ENCODE peak calls at places on chromosomes 16 and 17, in ten cellular contexts. G, I, C, P, A, N, Z, Y, W and T are unnamed samples.

GRCh38 chr17:17153071-17153470 is 53.1 kb downstream of the PLD6 start:
- DNase-seq in G (no peak), I (no peak), C (no peak), P (no peak), A (no peak), N (peak; percentile 54), Z (no peak), Y (no peak), W (no peak), T (no peak)

GRCh38 chr16:17470002-17470870 is 524 bp downstream of the XYLT1 start:
- DNase-seq in G (no peak), I (peak; percentile 57), C (no peak), P (peak; percentile 80), A (no peak), N (peak; percentile 89), Z (no peak), Y (peak; percentile 29), W (no peak), T (no peak)

GRCh38 chr16:24834459-24835335 is 11.1 kb upstream of the SLC5A11 start:
- DNase-seq in G (peak; percentile 53), I (no peak), C (no peak), P (no peak), A (peak; percentile 76), N (peak; percentile 68), Z (no peak), Y (peak; percentile 73), W (no peak), T (no peak)

GRCh38 chr16:89071686-89072182 is 21.9 kb upstream of the ACSF3 start:
- DNase-seq in G (no peak), I (no peak), C (no peak), P (peak; percentile 29), A (no peak), N (no peak), Z (no peak), Y (peak; percentile 65), W (no peak), T (no peak)

GRCh38 chr17:8847891-8848290 is 19.6 kb downstream of the PIK3R6 start:
- DNase-seq in G (no peak), I (no peak), C (no peak), P (no peak), A (no peak), N (no peak), Z (no peak), Y (no peak), W (no peak), T (no peak)

GRCh38 chr17:48578616-48579560 is 738 bp upstream of the HOXB4 start:
- DNase-seq in G (no peak), I (no peak), C (no peak), P (no peak), A (no peak), N (no peak), Z (no peak), Y (no peak), W (no peak), T (no peak)

GRCh38 chr16:57516176-57516725 is 20.1 kb downstream of the CCDC102A start:
- DNase-seq in G (no peak), I (no peak), C (no peak), P (no peak), A (no peak), N (peak; percentile 66), Z (no peak), Y (no peak), W (no peak), T (no peak)

GRCh38 chr17:70017112-70017511 is 57.9 kb upstream of the KCNJ16 start:
- DNase-seq in G (no peak), I (no peak), C (no peak), P (no peak), A (no peak), N (no peak), Z (no peak), Y (no peak), W (no peak), T (no peak)

GRCh38 chr16:81646561-81646960 is 132.5 kb upstream of the PLCG2 start:
- DNase-seq in G (no peak), I (no peak), C (no peak), P (no peak), A (no peak), N (no peak), Z (no peak), Y (no peak), W (no peak), T (no peak)

GRCh38 chr16:48082516-48082915 is 73.3 kb downstream of the ABCC12 start:
- DNase-seq in G (peak; percentile 12), I (no peak), C (no peak), P (no peak), A (no peak), N (peak; percentile 74), Z (no peak), Y (no peak), W (no peak), T (no peak)

GRCh38 chr16:50719401-50720337 is 22.2 kb upstream of the CYLD start:
- DNase-seq in G (no peak), I (no peak), C (no peak), P (no peak), A (no peak), N (no peak), Z (no peak), Y (peak; percentile 70), W (peak; percentile 45), T (no peak)
- TF ChIP-seq CTCF in G (no peak), I (no peak), C (no peak), P (no peak), A (no peak), N (no peak), Z (no peak), Y (no peak), W (no peak), T (no peak)

GRCh38 chr16:84726670-84727467 is 27.1 kb downstream of the USP10 start:
- DNase-seq in G (no peak), I (no peak), C (peak; percentile 72), P (no peak), A (no peak), N (no peak), Z (no peak), Y (no peak), W (peak; percentile 39), T (peak; percentile 68)
- H3K4me1 ChIP-seq in G (peaks cover 39% of the 10 kb centered on the region), I (peaks cover 9% of the 10 kb centered on the region), C (peaks cover 47% of the 10 kb centered on the region), P (peaks cover 33% of the 10 kb centered on the region), A (peaks cover 76% of the 10 kb centered on the region), N (peaks cover 33% of the 10 kb centered on the region), Z (peaks cover 68% of the 10 kb centered on the region), Y (peaks cover 57% of the 10 kb centered on the region), W (peaks cover 33% of the 10 kb centered on the region), T (peaks cover 47% of the 10 kb centered on the region)

GRCh38 chr17:76557368-76558209 is 17.7 kb downstream of the PRCD start:
- DNase-seq in G (peak; percentile 98), I (peak; percentile 95), C (peak; percentile 82), P (peak; percentile 96), A (peak; percentile 99), N (peak; percentile 92), Z (peak; percentile 91), Y (peak; percentile 97), W (peak; percentile 95), T (peak; percentile 96)
- TF ChIP-seq CTCF in G (peak; percentile 58), I (peak; percentile 35), C (peak; percentile 65), P (peak; percentile 30), A (peak; percentile 54), N (peak; percentile 60), Z (peak; percentile 62), Y (peak; percentile 59), W (peak; percentile 65), T (peak; percentile 59)

GRCh38 chr17:2395258-2396170 is 5.3 kb downstream of the MNT start:
- DNase-seq in G (peak; percentile 27), I (peak; percentile 59), C (no peak), P (peak; percentile 81), A (peak; percentile 92), N (peak; percentile 90), Z (no peak), Y (peak; percentile 78), W (peak; percentile 82), T (peak; percentile 81)
- H3K4me1 ChIP-seq in G (peaks cover 50% of the 10 kb centered on the region), I (peaks cover 7% of the 10 kb centered on the region), C (peaks cover 32% of the 10 kb centered on the region), P (peaks cover 54% of the 10 kb centered on the region), A (peaks cover 56% of the 10 kb centered on the region), N (peaks cover 52% of the 10 kb centered on the region), Z (peaks cover 69% of the 10 kb centered on the region), Y (peaks cover 56% of the 10 kb centered on the region), W (peaks cover 52% of the 10 kb centered on the region), T (peaks cover 62% of the 10 kb centered on the region)

GRCh38 chr16:15055141-15056053 is 477 bp downstream of the NTAN1 start:
- DNase-seq in G (no peak), I (peak; percentile 77), C (no peak), P (peak; percentile 85), A (peak; percentile 19), N (peak; percentile 87), Z (peak; percentile 69), Y (peak; percentile 18), W (peak; percentile 65), T (no peak)
- TF ChIP-seq CTCF in G (no peak), I (no peak), C (no peak), P (no peak), A (peak; percentile 44), N (no peak), Z (peak; percentile 13), Y (peak; percentile 24), W (no peak), T (no peak)

GRCh38 chr17:63476494-63476856 is 386 bp upstream of the ACE start:
- DNase-seq in G (peak; percentile 38), I (no peak), C (no peak), P (peak; percentile 81), A (no peak), N (peak; percentile 97), Z (no peak), Y (peak; percentile 74), W (no peak), T (no peak)

GRCh38 chr17:63478814-63479494 is 2.1 kb downstream of the ACE start:
- DNase-seq in G (peak; percentile 94), I (peak; percentile 83), C (no peak), P (peak; percentile 93), A (peak; percentile 92), N (peak; percentile 100), Z (peak; percentile 77), Y (peak; percentile 90), W (peak; percentile 84), T (peak; percentile 90)

GRCh38 chr17:63476857-63477470 is at the start of gene ACE:
- DNase-seq in G (peak; percentile 25), I (peak; percentile 53), C (no peak), P (peak; percentile 80), A (peak; percentile 62), N (peak; percentile 85), Z (peak; percentile 45), Y (peak; percentile 86), W (no peak), T (peak; percentile 76)

GRCh38 chr17:63479495-63480184 is 2.8 kb downstream of the ACE start:
- DNase-seq in G (no peak), I (peak; percentile 45), C (no peak), P (peak; percentile 53), A (no peak), N (peak; percentile 85), Z (no peak), Y (no peak), W (no peak), T (no peak)

GRCh38 chr17:63477471-63478440 is 895 bp downstream of the ACE start:
- DNase-seq in G (peak; percentile 18), I (peak; percentile 45), C (no peak), P (peak; percentile 78), A (no peak), N (peak; percentile 86), Z (no peak), Y (peak; percentile 41), W (no peak), T (no peak)
- H3K4me1 ChIP-seq in G (no peaks in the 10 kb centered on the region), I (no peaks in the 10 kb centered on the region), C (peaks cover 5% of the 10 kb centered on the region), P (peaks cover 20% of the 10 kb centered on the region), A (peaks cover 13% of the 10 kb centered on the region), N (peaks cover 12% of the 10 kb centered on the region), Z (peaks cover 67% of the 10 kb centered on the region), Y (peaks cover 17% of the 10 kb centered on the region), W (peaks cover 15% of the 10 kb centered on the region), T (peaks cover 32% of the 10 kb centered on the region)